ENCODE peak calls at places on chromosomes 16 and 17, in eight cellular contexts. One of them, this sample, is unnamed. For H3K9me3, the result is how much of the 10 kb centered on the place peaks cover.

GRCh38 chr16:57507414-57508083 is 21.3 kb upstream of the DOK4 start:
- DNase-seq in CD4-positive, alpha-beta memory T cell: no peak
- DNase-seq in AG04450: no peak
- DNase-seq in psoas muscle: no peak
- DNase-seq in breast epithelium: no peak
- DNase-seq in prostate gland: no peak
- DNase-seq in neural progenitor cell: peak
- DNase-seq in cardiac muscle cell: no peak
- DNase-seq in this sample: peak

GRCh38 chr17:39400547-39401411 is 647 bp downstream of the FBXL20 start:
- DNase-seq in CD4-positive, alpha-beta memory T cell: peak
- DNase-seq in AG04450: no peak
- DNase-seq in psoas muscle: no peak
- DNase-seq in breast epithelium: no peak
- DNase-seq in prostate gland: no peak
- DNase-seq in neural progenitor cell: no peak
- DNase-seq in cardiac muscle cell: peak
- DNase-seq in this sample: peak

GRCh38 chr17:29589524-29590260 is at the start of gene GIT1:
- DNase-seq in CD4-positive, alpha-beta memory T cell: peak
- DNase-seq in AG04450: no peak
- DNase-seq in psoas muscle: peak
- DNase-seq in breast epithelium: peak
- DNase-seq in prostate gland: peak
- DNase-seq in neural progenitor cell: peak
- DNase-seq in cardiac muscle cell: peak
- DNase-seq in this sample: peak

GRCh38 chr17:29591737-29592624 is 951 bp upstream of the ANKRD13B start:
- DNase-seq in CD4-positive, alpha-beta memory T cell: peak
- DNase-seq in AG04450: no peak
- DNase-seq in psoas muscle: peak
- DNase-seq in breast epithelium: peak
- DNase-seq in prostate gland: peak
- DNase-seq in neural progenitor cell: peak
- DNase-seq in cardiac muscle cell: peak
- DNase-seq in this sample: peak

GRCh38 chr16:11256657-11257130 is 690 bp upstream of the SOCS1 start:
- DNase-seq in CD4-positive, alpha-beta memory T cell: peak
- DNase-seq in AG04450: no peak
- DNase-seq in psoas muscle: peak
- DNase-seq in breast epithelium: no peak
- DNase-seq in prostate gland: peak
- DNase-seq in neural progenitor cell: peak
- DNase-seq in cardiac muscle cell: peak
- DNase-seq in this sample: no peak

GRCh38 chr17:17540278-17540906 is 44.2 kb upstream of the RASD1 start:
- DNase-seq in CD4-positive, alpha-beta memory T cell: no peak
- DNase-seq in AG04450: no peak
- DNase-seq in psoas muscle: peak
- DNase-seq in breast epithelium: no peak
- DNase-seq in prostate gland: no peak
- DNase-seq in neural progenitor cell: peak
- DNase-seq in cardiac muscle cell: no peak
- DNase-seq in this sample: peak

GRCh38 chr17:65638221-65638940 is 76.9 kb upstream of the AXIN2 start:
- DNase-seq in CD4-positive, alpha-beta memory T cell: no peak
- DNase-seq in AG04450: peak
- DNase-seq in psoas muscle: no peak
- DNase-seq in breast epithelium: no peak
- DNase-seq in prostate gland: no peak
- DNase-seq in neural progenitor cell: no peak
- DNase-seq in cardiac muscle cell: peak
- DNase-seq in this sample: no peak

GRCh38 chr16:90083139-90083538 is 6.0 kb upstream of the PRDM7 start:
- DNase-seq in CD4-positive, alpha-beta memory T cell: no peak
- DNase-seq in AG04450: no peak
- DNase-seq in psoas muscle: no peak
- DNase-seq in breast epithelium: no peak
- DNase-seq in prostate gland: no peak
- DNase-seq in neural progenitor cell: no peak
- DNase-seq in cardiac muscle cell: no peak
- DNase-seq in this sample: no peak

GRCh38 chr17:73798111-73798748 is 154.0 kb upstream of the SDK2 start:
- DNase-seq in CD4-positive, alpha-beta memory T cell: no peak
- DNase-seq in AG04450: peak
- DNase-seq in psoas muscle: no peak
- DNase-seq in breast epithelium: no peak
- DNase-seq in prostate gland: no peak
- DNase-seq in neural progenitor cell: no peak
- DNase-seq in cardiac muscle cell: peak
- DNase-seq in this sample: no peak

GRCh38 chr16:17676171-17676570 is 205.4 kb upstream of the XYLT1 start:
- DNase-seq in CD4-positive, alpha-beta memory T cell: no peak
- DNase-seq in AG04450: no peak
- DNase-seq in psoas muscle: no peak
- DNase-seq in breast epithelium: no peak
- DNase-seq in prostate gland: no peak
- DNase-seq in neural progenitor cell: no peak
- DNase-seq in cardiac muscle cell: no peak
- DNase-seq in this sample: no peak

DNA sequence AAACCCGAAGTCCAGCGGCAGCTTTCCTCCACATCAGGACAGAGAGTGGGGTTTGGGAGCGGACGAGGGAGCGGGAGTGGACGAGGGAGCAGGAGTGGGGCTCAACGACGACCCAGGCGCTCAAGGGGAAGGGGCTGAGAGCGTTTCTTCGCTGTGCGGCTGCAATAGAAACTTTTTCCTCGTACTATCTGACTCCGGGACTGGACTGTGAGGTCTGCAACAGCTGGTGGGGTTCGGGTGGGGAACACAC is 1.4 kb downstream of the FAM20A start:
- DNase-seq in CD4-positive, alpha-beta memory T cell: no peak
- DNase-seq in AG04450: no peak
- DNase-seq in psoas muscle: no peak
- DNase-seq in breast epithelium: no peak
- DNase-seq in prostate gland: no peak
- DNase-seq in neural progenitor cell: no peak
- DNase-seq in cardiac muscle cell: no peak
- DNase-seq in this sample: no peak
- H3K4me3 ChIP-seq in CD4-positive, alpha-beta memory T cell: no peak
- H3K4me3 ChIP-seq in AG04450: no peak
- H3K4me3 ChIP-seq in psoas muscle: peak
- H3K4me3 ChIP-seq in breast epithelium: peak
- H3K4me3 ChIP-seq in prostate gland: peak
- H3K4me3 ChIP-seq in neural progenitor cell: peak
- H3K4me3 ChIP-seq in cardiac muscle cell: peak
- H3K4me3 ChIP-seq in this sample: peak

DNA sequence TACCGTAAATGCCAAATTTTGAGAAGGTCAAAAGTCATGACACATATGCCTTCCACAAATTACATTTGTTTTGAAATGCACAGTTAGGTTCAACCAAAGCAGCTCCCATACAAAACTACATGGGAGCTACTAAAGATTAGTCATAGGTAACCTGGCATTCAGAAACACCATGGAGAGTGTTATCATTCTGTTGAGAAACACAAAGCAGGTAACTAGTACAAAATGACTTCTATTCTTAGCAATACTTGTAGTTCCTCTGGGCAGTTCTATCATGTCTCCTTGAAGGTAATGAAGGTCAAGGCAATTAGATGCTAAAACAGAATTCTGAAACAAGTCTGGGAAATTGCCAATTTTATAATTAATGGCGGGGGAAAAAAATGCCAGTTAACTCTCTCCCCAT is 39.4 kb downstream of the KCNJ16 start:
- DNase-seq in CD4-positive, alpha-beta memory T cell: no peak
- DNase-seq in AG04450: no peak
- DNase-seq in psoas muscle: no peak
- DNase-seq in breast epithelium: no peak
- DNase-seq in prostate gland: no peak
- DNase-seq in neural progenitor cell: no peak
- DNase-seq in cardiac muscle cell: no peak
- DNase-seq in this sample: no peak
- H3K9me3 ChIP-seq in CD4-positive, alpha-beta memory T cell: under half
- H3K9me3 ChIP-seq in AG04450: under half
- H3K9me3 ChIP-seq in psoas muscle: under half
- H3K9me3 ChIP-seq in breast epithelium: under half
- H3K9me3 ChIP-seq in prostate gland: under half
- H3K9me3 ChIP-seq in neural progenitor cell: under half
- H3K9me3 ChIP-seq in cardiac muscle cell: under half
- H3K9me3 ChIP-seq in this sample: under half

GRCh38 chr17:80416940-80417293 is 1.9 kb downstream of the ENDOV start:
- DNase-seq in CD4-positive, alpha-beta memory T cell: no peak
- DNase-seq in AG04450: no peak
- DNase-seq in psoas muscle: no peak
- DNase-seq in breast epithelium: no peak
- DNase-seq in prostate gland: no peak
- DNase-seq in neural progenitor cell: no peak
- DNase-seq in cardiac muscle cell: no peak
- DNase-seq in this sample: no peak

GRCh38 chr17:80414803-80415625 is at the start of gene ENDOV:
- DNase-seq in CD4-positive, alpha-beta memory T cell: peak
- DNase-seq in AG04450: peak
- DNase-seq in psoas muscle: peak
- DNase-seq in breast epithelium: peak
- DNase-seq in prostate gland: peak
- DNase-seq in neural progenitor cell: peak
- DNase-seq in cardiac muscle cell: peak
- DNase-seq in this sample: peak

GRCh38 chr17:80415626-80416042 is 667 bp downstream of the ENDOV start:
- DNase-seq in CD4-positive, alpha-beta memory T cell: no peak
- DNase-seq in AG04450: no peak
- DNase-seq in psoas muscle: no peak
- DNase-seq in breast epithelium: peak
- DNase-seq in prostate gland: no peak
- DNase-seq in neural progenitor cell: no peak
- DNase-seq in cardiac muscle cell: no peak
- DNase-seq in this sample: no peak

GRCh38 chr17:80414508-80414802 is 512 bp upstream of the ENDOV start:
- DNase-seq in CD4-positive, alpha-beta memory T cell: no peak
- DNase-seq in AG04450: no peak
- DNase-seq in psoas muscle: no peak
- DNase-seq in breast epithelium: no peak
- DNase-seq in prostate gland: no peak
- DNase-seq in neural progenitor cell: no peak
- DNase-seq in cardiac muscle cell: no peak
- DNase-seq in this sample: no peak

GRCh38 chr17:80416260-80416939 is 1.4 kb downstream of the ENDOV start:
- DNase-seq in CD4-positive, alpha-beta memory T cell: no peak
- DNase-seq in AG04450: no peak
- DNase-seq in psoas muscle: no peak
- DNase-seq in breast epithelium: no peak
- DNase-seq in prostate gland: no peak
- DNase-seq in neural progenitor cell: no peak
- DNase-seq in cardiac muscle cell: no peak
- DNase-seq in this sample: no peak
- H3K4me3 ChIP-seq in CD4-positive, alpha-beta memory T cell: no peak
- H3K4me3 ChIP-seq in AG04450: peak
- H3K4me3 ChIP-seq in psoas muscle: peak
- H3K4me3 ChIP-seq in breast epithelium: peak
- H3K4me3 ChIP-seq in prostate gland: peak
- H3K4me3 ChIP-seq in neural progenitor cell: peak
- H3K4me3 ChIP-seq in cardiac muscle cell: peak
- H3K4me3 ChIP-seq in this sample: no peak

DNA sequence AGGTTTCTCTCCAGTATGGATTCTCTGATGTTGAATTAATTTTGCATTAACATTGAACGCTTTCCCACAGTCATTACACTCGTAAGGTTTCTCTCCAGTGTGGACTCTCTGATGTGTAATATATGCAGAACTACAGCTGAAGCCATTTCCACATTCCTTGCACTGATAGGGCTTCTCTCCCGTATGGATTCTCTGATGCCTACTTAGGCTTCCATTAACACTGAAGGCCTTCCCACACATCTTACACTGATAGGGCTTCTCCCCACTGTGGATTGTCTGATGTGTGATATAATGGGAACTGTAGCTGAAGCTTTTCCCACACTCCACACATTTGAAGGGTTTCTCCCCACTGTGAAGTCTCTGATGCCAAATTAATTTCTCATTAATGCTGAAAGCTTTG is 7.2 kb upstream of the TLE7 start:
- DNase-seq in CD4-positive, alpha-beta memory T cell: no peak
- DNase-seq in AG04450: no peak
- DNase-seq in psoas muscle: no peak
- DNase-seq in breast epithelium: no peak
- DNase-seq in prostate gland: no peak
- DNase-seq in neural progenitor cell: no peak
- DNase-seq in cardiac muscle cell: no peak
- DNase-seq in this sample: no peak
- H3K9me3 ChIP-seq in CD4-positive, alpha-beta memory T cell: under half
- H3K9me3 ChIP-seq in AG04450: half or more
- H3K9me3 ChIP-seq in psoas muscle: half or more
- H3K9me3 ChIP-seq in breast epithelium: half or more
- H3K9me3 ChIP-seq in prostate gland: under half
- H3K9me3 ChIP-seq in neural progenitor cell: under half
- H3K9me3 ChIP-seq in cardiac muscle cell: under half
- H3K9me3 ChIP-seq in this sample: half or more

GRCh38 chr17:1743094-1743452 is 402 bp downstream of the SERPINF2 start:
- DNase-seq in CD4-positive, alpha-beta memory T cell: no peak
- DNase-seq in AG04450: no peak
- DNase-seq in psoas muscle: no peak
- DNase-seq in breast epithelium: no peak
- DNase-seq in prostate gland: no peak
- DNase-seq in neural progenitor cell: no peak
- DNase-seq in cardiac muscle cell: no peak
- DNase-seq in this sample: no peak
- H3K4me3 ChIP-seq in CD4-positive, alpha-beta memory T cell: no peak
- H3K4me3 ChIP-seq in AG04450: no peak
- H3K4me3 ChIP-seq in psoas muscle: no peak
- H3K4me3 ChIP-seq in breast epithelium: no peak
- H3K4me3 ChIP-seq in prostate gland: no peak
- H3K4me3 ChIP-seq in neural progenitor cell: no peak
- H3K4me3 ChIP-seq in cardiac muscle cell: no peak
- H3K4me3 ChIP-seq in this sample: peak

GRCh38 chr17:63414222-63414621 is 31.9 kb downstream of the CYB561 start:
- DNase-seq in CD4-positive, alpha-beta memory T cell: no peak
- DNase-seq in AG04450: no peak
- DNase-seq in psoas muscle: no peak
- DNase-seq in breast epithelium: no peak
- DNase-seq in prostate gland: no peak
- DNase-seq in neural progenitor cell: no peak
- DNase-seq in cardiac muscle cell: no peak
- DNase-seq in this sample: no peak
- H3K9me3 ChIP-seq in CD4-positive, alpha-beta memory T cell: under half
- H3K9me3 ChIP-seq in AG04450: under half
- H3K9me3 ChIP-seq in psoas muscle: under half
- H3K9me3 ChIP-seq in breast epithelium: under half
- H3K9me3 ChIP-seq in prostate gland: under half
- H3K9me3 ChIP-seq in neural progenitor cell: under half
- H3K9me3 ChIP-seq in cardiac muscle cell: under half
- H3K9me3 ChIP-seq in this sample: under half